ENCODE peak calls at places on chromosomes 5 and 9, in ten cellular contexts. E is adipocyte; L is anterior cingulate cortex; P is A549; T is stimulated activated naive CD8-positive, alpha-beta T cell treated with anti-CD3 and anti-CD28 coated beads, Interleukin-15, Interleukin-2, amounts not matched to agents 100 U/mL and 50 U/mL, for 24 hours; Y is stimulated activated CD4-positive, alpha-beta T cell treated with anti-CD3 and anti-CD28 coated beads, Interleukin-1b, Interleukin-23, amount 100 ng/mL, for 1 hour; D is lung; I is foreskin fibroblast; O is HL-60; M is EL. X is an unnamed sample.

GRCh38 chr9:122056484-122056883 is 36.6 kb downstream of the TTLL11 start:
- DNase-seq in M (no peak), P (no peak), I (no peak), T (no peak), Y (no peak), O (no peak), E (no peak), L (no peak), D (no peak), X (peak)

GRCh38 chr9:120676767-120677402 is 37.4 kb downstream of the MEGF9 start:
- DNase-seq in M (no peak), P (no peak), I (no peak), L (no peak), E (no peak), D (no peak), T (no peak), O (no peak), Y (no peak), X (no peak)

GRCh38 chr9:88221110-88221509 is 82.8 kb upstream of the SPATA31C2 start:
- DNase-seq in T (no peak), E (no peak), D (no peak), O (no peak), Y (no peak), M (no peak), P (no peak), I (no peak), L (no peak), X (no peak)

GRCh38 chr5:169013208-169013728 is 287.7 kb downstream of the SLIT3 start:
- DNase-seq in P (no peak), L (no peak), Y (no peak), D (no peak), O (no peak), E (no peak), T (no peak), M (no peak), I (no peak), X (no peak)

GRCh38 chr5:62342476-62342837 is 36.5 kb downstream of the KIF2A start:
- DNase-seq in I (no peak), L (no peak), D (no peak), P (no peak), M (no peak), Y (no peak), T (no peak), E (no peak), O (no peak), X (no peak)

GRCh38 chr9:133956520-133957076 is 35.5 kb downstream of the VAV2 start:
- DNase-seq in O (no peak), L (no peak), D (no peak), E (peak), T (no peak), Y (no peak), P (no peak), I (peak), M (peak), X (peak)

GRCh38 chr9:119026120-119026519 is 343.1 kb downstream of the BRINP1 start:
- DNase-seq in P (no peak), M (peak), O (no peak), Y (no peak), I (no peak), T (no peak), L (peak), D (peak), E (peak), X (no peak)

GRCh38 chr9:131651599-131651998 is 88.3 kb downstream of the RAPGEF1 start:
- DNase-seq in O (no peak), L (no peak), M (peak), T (no peak), I (peak), D (no peak), E (peak), P (no peak), Y (no peak), X (no peak)

GRCh38 chr5:56514246-56514645 is 281.1 kb upstream of the ANKRD55 start:
- DNase-seq in D (no peak), E (no peak), T (no peak), M (no peak), I (no peak), P (no peak), Y (no peak), L (no peak), O (no peak), X (no peak)

GRCh38 chr9:25600501-25600900 is 77.7 kb downstream of the TUSC1 start:
- DNase-seq in D (no peak), M (no peak), T (no peak), Y (no peak), E (peak), O (no peak), I (no peak), P (no peak), L (no peak), X (no peak)

GRCh38 chr5:9466677-9467076 is 79.2 kb downstream of the SEMA5A start:
- DNase-seq in D (no peak), I (no peak), P (no peak), L (no peak), E (no peak), Y (no peak), M (no peak), O (no peak), T (no peak), X (no peak)

GRCh38 chr9:113139225-113139829 is 11.5 kb upstream of the SLC31A2 start:
- DNase-seq in M (no peak), Y (no peak), O (no peak), L (peak), E (no peak), T (no peak), P (no peak), I (no peak), D (no peak), X (no peak)

GRCh38 chr9:7536310-7536939 is 263.2 kb downstream of the DMAC1 start:
- DNase-seq in T (peak), E (peak), M (peak), L (peak), P (peak), Y (no peak), D (peak), I (peak), O (no peak), X (peak)

GRCh38 chr9:73916016-73916673 is 581.0 kb upstream of the RORB start:
- DNase-seq in T (no peak), I (no peak), D (no peak), Y (no peak), P (peak), E (peak), M (no peak), O (no peak), L (no peak), X (peak)

GRCh38 chr9:114156311-114156657 is 947 bp downstream of the COL27A1 start:
- DNase-seq in T (peak), D (no peak), P (no peak), E (peak), M (no peak), O (peak), L (no peak), Y (no peak), I (no peak), X (peak)

GRCh38 chr9:104835163-104835562 is 71.2 kb downstream of the NIPSNAP3B start:
- DNase-seq in M (no peak), T (no peak), O (peak), E (no peak), I (no peak), D (no peak), L (no peak), P (no peak), Y (no peak), X (no peak)

GRCh38 chr9:120974921-120975320 is 48.3 kb upstream of the TRAF1 start:
- DNase-seq in I (no peak), M (no peak), P (no peak), T (no peak), L (no peak), E (no peak), O (no peak), D (no peak), Y (no peak), X (no peak)

GRCh38 chr5:73373814-73374510 is 74.6 kb downstream of the FOXD1 start:
- DNase-seq in M (peak), I (no peak), D (no peak), T (no peak), L (no peak), O (no peak), Y (no peak), P (no peak), E (peak), X (no peak)

GRCh38 chr5:160649304-160649703 is 202.7 kb downstream of the ATP10B start:
- DNase-seq in M (peak), O (no peak), E (no peak), P (no peak), I (no peak), D (no peak), Y (no peak), T (no peak), L (no peak), X (peak)

GRCh38 chr5:73796164-73797141 is 170.5 kb downstream of the ARHGEF28 start:
- DNase-seq in Y (no peak), O (peak), P (peak), T (peak), D (no peak), L (no peak), M (peak), I (peak), E (peak), X (peak)

GRCh38 chr9:76302543-76302942 is 91.7 kb downstream of the RFK start:
- DNase-seq in Y (no peak), T (no peak), L (no peak), D (no peak), O (no peak), P (no peak), I (no peak), M (no peak), E (no peak), X (no peak)

GRCh38 chr9:125747053-125747764 is at the start of gene PBX3:
- DNase-seq in T (peak), I (peak), E (peak), M (peak), O (peak), P (peak), L (peak), Y (no peak), D (peak), X (peak)

GRCh38 chr5:145450286-145450969 is 384.7 kb downstream of the PRELID2 start:
- DNase-seq in P (no peak), E (no peak), O (no peak), I (no peak), Y (no peak), D (no peak), M (peak), T (no peak), L (no peak), X (no peak)